ENCODE peak calls at places on chromosomes 6 and 20, in four cellular contexts. F, P, U and T are unnamed samples.

GRCh38 chr6:72820153-72820552 is 198.3 kb downstream of the KCNQ5 start:
- DNase-seq in P (no peak), U (no peak), F (no peak), T (no peak)

GRCh38 chr6:10429638-10430427 is 15.0 kb upstream of the TFAP2A start:
- DNase-seq in U (no peak), F (peak; percentile 62), P (no peak), T (no peak)

GRCh38 chr6:139164001-139164400 is 29.1 kb downstream of the HECA start:
- DNase-seq in F (no peak), P (no peak), U (no peak), T (no peak)

GRCh38 chr6:121339639-121340226 is 5.5 kb upstream of the TBC1D32 start:
- DNase-seq in U (no peak), P (no peak), F (no peak), T (no peak)

GRCh38 chr20:62131560-62132320 is 9.5 kb downstream of the LSM14B start:
- DNase-seq in U (no peak), F (no peak), P (no peak), T (no peak)

GRCh38 chr6:158024566-158025297 is 43.1 kb downstream of the SYNJ2 start:
- DNase-seq in F (no peak), P (no peak), U (no peak), T (no peak)

GRCh38 chr6:169843110-169843509 is 91.7 kb downstream of the ERMARD start:
- DNase-seq in U (no peak), P (no peak), F (no peak), T (no peak)

GRCh38 chr6:153944197-153944596 is 94.8 kb upstream of the OPRM1 start:
- DNase-seq in F (no peak), U (no peak), P (no peak), T (no peak)

GRCh38 chr20:50980071-50980681 is 21.6 kb downstream of the MOCS3 start:
- DNase-seq in F (no peak), U (no peak), P (no peak), T (peak; percentile 76)

GRCh38 chr6:13635948-13636658 is 21.0 kb downstream of the NOL7 start:
- DNase-seq in U (no peak), F (no peak), P (no peak), T (no peak)